ENCODE peak calls at places on chromosomes 13 and 19, in seven cellular contexts. C is NB4, V is epithelial cell of esophagus, Q is omental fat pad, I is mesothelial cell of epicardium, H is tibial artery, J is AG09309. W is an unnamed sample.

GRCh38 chr13:72290962-72291681 is 424.1 kb upstream of the DACH1 start:
- DNase-seq in V (peak), H (no peak), C (peak), I (no peak), J (no peak), Q (no peak), W (no peak)

GRCh38 chr19:17333611-17334413 is 843 bp downstream of the ANO8 start:
- DNase-seq in C (peak), Q (no peak), H (no peak), I (no peak), V (peak), J (no peak), W (no peak)

GRCh38 chr19:49422407-49423277 is 599 bp downstream of the PTH2 start:
- DNase-seq in C (peak), J (no peak), Q (no peak), I (peak), V (peak), H (no peak), W (no peak)

GRCh38 chr13:103859952-103860351 is 793.7 kb upstream of the SLC10A2 start:
- DNase-seq in C (peak), I (no peak), Q (no peak), H (no peak), V (no peak), J (no peak), W (no peak)

GRCh38 chr19:46928951-46929350 is 68.2 kb downstream of the ARHGAP35 start:
- DNase-seq in Q (no peak), H (no peak), I (no peak), J (no peak), V (no peak), C (no peak), W (no peak)

GRCh38 chr19:54548806-54549205 is 24.8 kb upstream of the LILRA2 start:
- DNase-seq in I (no peak), J (no peak), V (no peak), Q (no peak), H (no peak), C (no peak), W (no peak)

GRCh38 chr19:15248648-15249559 is 16.7 kb upstream of the EPHX3 start:
- DNase-seq in V (peak), J (peak), C (no peak), Q (no peak), H (peak), I (no peak), W (no peak)

GRCh38 chr19:2491130-2491801 is 15.3 kb downstream of the GADD45B start:
- DNase-seq in C (no peak), H (no peak), J (peak), I (no peak), V (peak), Q (no peak), W (no peak)

GRCh38 chr13:106753241-106753640 is 185.3 kb upstream of the ARGLU1 start:
- DNase-seq in Q (no peak), H (no peak), J (no peak), V (no peak), I (no peak), C (no peak), W (no peak)

GRCh38 chr19:16021796-16022195 is 54.5 kb upstream of the TPM4 start:
- DNase-seq in V (no peak), C (no peak), J (no peak), I (no peak), Q (no peak), H (peak), W (no peak)

GRCh38 chr19:15810335-15810734 is 5.1 kb downstream of the OR10H1 start:
- DNase-seq in Q (no peak), J (no peak), V (no peak), C (peak), I (no peak), H (no peak), W (no peak)

GRCh38 chr13:107864543-107865460 is 350.5 kb downstream of the LIG4 start:
- DNase-seq in V (peak), I (peak), H (no peak), Q (no peak), J (no peak), C (peak), W (peak)

GRCh38 chr13:101520672-101521071 is 68.2 kb downstream of the ITGBL1 start:
- DNase-seq in C (peak), Q (no peak), H (no peak), J (no peak), I (no peak), V (peak), W (no peak)

GRCh38 chr19:10520652-10521318 is 3.5 kb upstream of the S1PR5 start:
- DNase-seq in Q (no peak), J (no peak), C (no peak), H (no peak), V (peak), I (no peak), W (no peak)

GRCh38 chr19:10517361-10517759 is at the start of gene S1PR5:
- DNase-seq in C (no peak), J (no peak), I (peak), V (peak), Q (no peak), H (no peak), W (peak)

GRCh38 chr19:10517760-10518443 is 655 bp upstream of the S1PR5 start:
- DNase-seq in Q (no peak), H (no peak), I (peak), C (peak), J (no peak), V (peak), W (no peak)

GRCh38 chr19:10518444-10519361 is 1.5 kb upstream of the S1PR5 start:
- DNase-seq in V (no peak), I (no peak), H (no peak), J (no peak), C (no peak), Q (no peak), W (no peak)

GRCh38 chr19:10519421-10519820 is 2.2 kb upstream of the S1PR5 start:
- DNase-seq in Q (no peak), J (no peak), H (no peak), C (no peak), I (no peak), V (no peak), W (no peak)
- TF ChIP-seq CTCF in Q (no peak), J (no peak), H (no peak), C (no peak), I (no peak), V (no peak), W (no peak)

GRCh38 chr13:27869436-27870090 is 50.2 kb upstream of the PDX1 start:
- DNase-seq in C (no peak), H (no peak), I (no peak), V (no peak), J (no peak), Q (no peak), W (no peak)

GRCh38 chr13:27868639-27869435 is 51.0 kb upstream of the PDX1 start:
- DNase-seq in Q (no peak), C (peak), H (no peak), V (peak), I (no peak), J (no peak), W (no peak)
- TF ChIP-seq CTCF in Q (no peak), C (peak), H (no peak), V (peak), I (peak), J (peak), W (peak)

DNA sequence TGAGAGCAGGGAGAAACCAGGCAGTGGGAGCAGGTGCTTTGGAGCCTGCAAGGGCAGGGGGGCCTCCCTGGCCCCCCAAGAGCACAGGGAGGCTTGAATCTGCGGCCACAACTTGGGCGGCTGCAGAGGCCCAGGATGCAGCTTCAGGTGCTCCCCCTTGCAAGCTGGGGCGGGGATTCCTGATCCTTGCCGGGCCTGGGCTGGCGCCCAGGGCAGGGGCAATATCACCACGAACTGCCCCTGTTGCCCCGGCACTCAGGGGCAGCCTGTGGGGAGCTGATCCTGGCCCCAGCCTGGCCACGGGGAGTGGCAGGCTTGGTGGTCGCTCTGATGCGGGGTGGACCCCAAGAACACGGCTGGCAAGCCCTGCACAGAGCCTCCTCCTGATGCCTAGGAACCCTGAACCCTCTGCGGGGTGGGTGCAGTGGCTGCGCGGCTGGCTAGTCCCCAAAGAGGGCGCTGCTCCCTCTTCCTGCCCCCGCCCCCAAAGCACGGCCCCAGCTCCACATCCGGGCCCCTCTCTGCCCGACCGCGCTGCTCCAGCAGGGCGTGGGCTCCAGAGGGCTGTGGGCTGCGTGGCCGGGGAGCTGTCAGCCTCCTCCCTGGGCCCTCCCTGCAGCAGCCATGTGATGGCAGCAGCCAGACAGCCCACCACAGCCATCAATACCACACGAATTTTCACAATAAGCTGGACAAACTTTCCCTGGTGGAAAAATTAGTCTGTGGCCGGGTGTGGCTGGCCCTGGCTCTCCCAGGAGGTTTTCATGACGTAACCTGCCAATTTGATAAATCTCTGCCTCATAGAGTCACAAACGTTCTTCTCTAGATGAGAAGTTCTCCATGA is 21.0 kb downstream of the TNFSF9 start:
- DNase-seq in Q (no peak), H (no peak), C (peak), J (no peak), V (no peak), I (no peak), W (peak)
- TF ChIP-seq CTCF in Q (no peak), H (no peak), C (peak), J (no peak), V (no peak), I (no peak), W (peak)

GRCh38 chr13:109586509-109587346 is 199.7 kb downstream of the IRS2 start:
- DNase-seq in J (no peak), C (no peak), I (no peak), H (no peak), Q (no peak), V (no peak), W (no peak)
- TF ChIP-seq CTCF in J (no peak), C (no peak), I (no peak), H (no peak), Q (no peak), V (no peak), W (no peak)

GRCh38 chr19:52691215-52691610 is 43.6 kb downstream of the ZNF611 start:
- DNase-seq in V (no peak), J (no peak), Q (no peak), C (no peak), H (no peak), I (no peak), W (no peak)

GRCh38 chr19:52691737-52692136 is 43.1 kb downstream of the ZNF611 start:
- DNase-seq in J (no peak), I (no peak), V (no peak), H (no peak), C (no peak), Q (no peak), W (no peak)

GRCh38 chr19:52689804-52690394 is 44.9 kb downstream of the ZNF611 start:
- DNase-seq in C (peak), H (peak), J (no peak), V (peak), Q (no peak), I (peak), W (peak)

GRCh38 chr19:52692431-52693008 is 42.3 kb downstream of the ZNF611 start:
- DNase-seq in I (no peak), V (no peak), Q (no peak), H (no peak), J (no peak), C (no peak), W (no peak)

DNA sequence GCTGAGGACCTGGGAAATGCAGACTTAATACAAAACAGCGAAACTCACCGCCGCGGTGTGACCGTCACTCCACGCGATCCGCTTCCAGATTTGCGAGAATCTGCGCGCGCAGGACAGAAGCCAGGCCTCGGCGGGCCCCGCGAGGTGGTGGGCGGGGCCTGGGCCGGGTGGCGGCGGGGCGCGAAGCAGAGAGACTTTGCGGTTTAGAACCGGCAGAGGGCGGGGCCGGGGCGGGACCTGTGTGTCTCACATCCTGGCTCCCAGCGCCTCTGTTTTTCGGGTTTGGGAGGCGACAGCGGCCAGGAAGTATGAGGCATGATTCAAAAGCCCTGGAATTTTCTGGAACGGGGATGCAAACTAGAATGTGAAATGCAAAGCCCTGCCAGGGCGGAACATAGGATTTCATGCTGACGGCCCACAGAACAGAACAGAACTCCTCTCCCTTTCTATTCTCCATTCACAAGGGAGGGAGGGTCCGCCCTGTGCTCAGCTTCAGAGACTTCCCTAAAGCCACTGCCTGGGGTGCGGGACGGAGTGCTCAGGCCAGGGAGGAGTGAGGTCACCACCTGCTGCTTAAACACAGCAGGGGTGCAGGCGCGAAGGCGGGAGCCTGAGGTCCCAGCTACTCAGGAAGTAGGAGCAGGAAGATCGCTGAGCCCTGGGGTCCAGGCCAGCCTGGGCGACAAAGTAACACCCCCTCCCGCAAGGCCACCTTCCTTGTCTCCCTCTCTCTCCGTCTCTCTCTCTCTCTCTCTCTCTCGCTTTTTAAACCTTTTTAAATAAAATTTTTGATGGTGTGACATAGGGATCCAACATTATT is 44.2 kb downstream of the ZNF611 start:
- DNase-seq in Q (peak), I (peak), H (peak), J (peak), V (peak), C (peak), W (peak)
- TF ChIP-seq CTCF in Q (no peak), I (peak), H (peak), J (no peak), V (no peak), C (no peak), W (peak)

DNA sequence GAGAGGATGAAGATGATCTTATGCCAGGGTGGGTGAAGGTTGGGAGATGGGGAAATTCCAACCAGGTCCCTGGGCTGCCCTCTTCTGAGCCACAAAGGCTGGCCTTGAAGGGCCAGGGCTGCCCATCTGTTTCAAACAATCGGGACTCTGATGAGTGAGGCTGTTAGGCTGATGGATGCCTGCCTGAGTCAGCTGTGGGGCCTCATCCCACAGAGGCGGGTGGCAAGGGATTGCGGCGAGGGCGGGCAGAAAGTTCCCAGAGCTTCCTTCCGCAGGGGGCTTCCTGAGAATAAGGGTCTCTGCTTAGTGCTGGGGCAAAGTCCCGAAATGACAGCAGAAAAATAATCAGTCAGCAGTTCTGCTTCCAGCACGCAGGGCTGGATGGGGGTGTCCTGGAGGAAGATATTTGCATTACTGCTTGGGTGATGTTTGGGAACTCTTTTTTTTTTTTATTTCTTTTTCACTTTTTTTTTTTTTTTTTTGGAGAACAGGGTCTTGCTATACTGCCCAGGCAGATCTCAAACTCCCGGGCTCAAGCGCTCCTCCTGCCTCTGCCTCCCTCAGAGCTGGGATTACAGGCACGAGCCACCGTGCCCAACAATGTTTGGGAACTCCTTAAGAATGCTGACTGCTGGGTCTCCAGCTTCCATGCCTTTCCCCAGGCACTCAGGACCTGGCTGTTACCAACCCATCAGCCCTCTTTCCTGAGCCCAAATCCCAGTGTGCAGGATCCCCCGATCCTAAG is 14.1 kb downstream of the SH3GL1 start:
- DNase-seq in I (no peak), V (no peak), H (no peak), J (no peak), C (no peak), Q (no peak), W (no peak)
- TF ChIP-seq CTCF in I (peak), V (peak), H (no peak), J (peak), C (no peak), Q (no peak), W (no peak)

DNA sequence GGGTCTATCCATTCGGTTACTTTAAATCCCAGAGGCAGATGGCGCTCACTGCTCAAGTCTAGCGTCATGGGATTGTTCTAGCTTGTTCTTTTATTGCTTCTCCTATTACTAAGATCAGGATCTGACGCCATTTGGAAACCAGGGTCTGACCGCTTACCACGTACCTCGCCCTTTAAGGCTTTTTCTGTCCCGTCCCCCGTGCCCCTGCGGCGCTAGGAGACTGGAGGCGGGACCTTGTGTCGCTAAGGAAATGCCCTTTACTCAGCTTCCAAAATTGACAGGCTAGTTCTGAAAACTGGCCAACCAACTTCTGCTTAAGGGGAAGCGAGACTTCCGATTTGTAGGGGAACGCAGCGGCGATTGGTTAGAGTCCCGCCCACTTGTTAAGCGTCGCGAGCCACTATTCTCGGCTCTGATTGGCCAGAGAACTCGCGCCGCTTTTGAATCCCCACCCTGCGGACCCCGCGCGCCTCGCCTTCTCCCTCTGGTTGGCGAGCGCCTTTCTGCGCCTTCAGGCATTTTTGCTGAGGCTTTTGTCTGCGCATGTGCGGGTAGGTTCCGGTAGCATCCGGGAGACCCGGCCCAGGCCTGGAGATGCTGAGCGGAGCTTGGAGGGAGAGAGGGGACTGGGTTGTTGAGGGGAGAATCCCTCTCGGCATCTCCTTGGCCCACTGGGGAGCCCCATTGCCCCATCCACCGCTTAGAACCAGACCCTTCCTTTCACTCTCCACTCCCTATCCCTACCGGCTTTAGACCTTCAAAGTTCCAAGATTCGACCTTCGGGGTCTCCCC is 3.9 kb upstream of the C19orf84 start:
- DNase-seq in J (peak), C (peak), H (peak), I (peak), V (peak), Q (peak), W (peak)
- TF ChIP-seq CTCF in J (peak), C (no peak), H (no peak), I (no peak), V (peak), Q (no peak), W (no peak)